ENCODE peak calls at places on chromosomes 13 and 19, in five cellular contexts. Z is AG09319; V is endothelial cell of umbilical vein; G is right cardiac atrium; O is stimulated activated CD4-positive, alpha-beta T cell treated with anti-CD3 and anti-CD28 coated beads, Interleukin-4, amount 100 ng/mL, for 4 hours. I is an unnamed sample.

GRCh38 chr19:55253842-55254624 is 4.8 kb downstream of the PPP6R1 start:
- DNase-seq in Z (no peak), V (peak), G (peak), O (peak), I (no peak)

GRCh38 chr13:27967736-27968315 is 1.3 kb downstream of the CDX2 start:
- DNase-seq in Z (no peak), V (no peak), G (no peak), O (no peak), I (no peak)

GRCh38 chr13:30108913-30109237 is 198.5 kb downstream of the KATNAL1 start:
- DNase-seq in Z (no peak), V (no peak), G (no peak), O (no peak), I (no peak)

GRCh38 chr13:95564948-95565347 is 12.4 kb downstream of the CLDN10 start:
- DNase-seq in Z (no peak), V (peak), G (no peak), O (no peak), I (no peak)

GRCh38 chr19:1408300-1409203 is 1.2 kb downstream of the DAZAP1 start:
- DNase-seq in Z (no peak), V (peak), G (peak), O (peak), I (no peak)

GRCh38 chr19:16032509-16033135 is 43.7 kb upstream of the TPM4 start:
- DNase-seq in Z (no peak), V (no peak), G (no peak), O (no peak), I (no peak)

GRCh38 chr13:63699948-63700347 is 2284.3 kb upstream of the PCDH20 start:
- DNase-seq in Z (no peak), V (no peak), G (no peak), O (no peak), I (no peak)

GRCh38 chr13:37769078-37769477 is 100.5 kb downstream of the TRPC4 start:
- DNase-seq in Z (no peak), V (no peak), G (no peak), O (no peak), I (no peak)

GRCh38 chr13:93420887-93421286 is 194.3 kb downstream of the GPC6 start:
- DNase-seq in Z (no peak), V (no peak), G (peak), O (no peak), I (no peak)

GRCh38 chr19:3835055-3835435 is 33.8 kb downstream of the ZFR2 start:
- DNase-seq in Z (no peak), V (no peak), G (no peak), O (no peak), I (no peak)

GRCh38 chr13:110499621-110500281 is 61.8 kb downstream of the RAB20 start:
- DNase-seq in Z (peak), V (no peak), G (no peak), O (no peak), I (no peak)

GRCh38 chr13:56501750-56502149 is 639.0 kb upstream of the PRR20A start:
- DNase-seq in Z (no peak), V (no peak), G (no peak), O (no peak), I (no peak)

GRCh38 chr19:35720163-35720524 is 2.3 kb downstream of the KMT2B start:
- DNase-seq in Z (no peak), V (no peak), G (no peak), O (no peak), I (no peak)

GRCh38 chr13:104779311-104779710 is 1713.1 kb upstream of the SLC10A2 start:
- DNase-seq in Z (no peak), V (no peak), G (no peak), O (no peak), I (peak)

GRCh38 chr13:111846396-111847174 is 220.4 kb upstream of the SOX1 start:
- DNase-seq in Z (no peak), V (no peak), G (no peak), O (no peak), I (no peak)

GRCh38 chr19:5149508-5149907 is 180.6 kb downstream of the KDM4B start:
- DNase-seq in Z (no peak), V (no peak), G (no peak), O (no peak), I (no peak)

GRCh38 chr13:100658363-100658762 is 16.2 kb downstream of the TMTC4 start:
- DNase-seq in Z (no peak), V (no peak), G (no peak), O (no peak), I (no peak)

I was measured in HS-27A.